ENCODE peak calls at places on chromosomes 13 and 19, in seven cellular contexts. F is uterus, W is prostate gland, I is right lobe of liver, X is body of pancreas, S is tibial nerve, M is ovary. Z is an unnamed sample.

GRCh38 chr19:39563408-39563807 is 23.4 kb upstream of the EID2 start:
- DNase-seq in F (no peak), M (no peak), W (no peak), X (no peak), S (no peak), I (no peak), Z (no peak)

GRCh38 chr19:45122832-45123231 is 29.9 kb downstream of the PPP1R37 start:
- DNase-seq in X (no peak), S (no peak), W (no peak), I (no peak), M (no peak), F (no peak), Z (no peak)

GRCh38 chr19:40013991-40014390 is 17.1 kb downstream of the ZNF546 start:
- DNase-seq in M (no peak), I (no peak), W (no peak), X (no peak), S (no peak), F (no peak), Z (no peak)

GRCh38 chr19:32178401-32178800 is 167.0 kb upstream of the ZNF507 start:
- DNase-seq in S (no peak), F (no peak), X (no peak), W (no peak), M (no peak), I (no peak), Z (no peak)

GRCh38 chr19:29532097-29532496 is 6.3 kb downstream of the VSTM2B start:
- DNase-seq in X (no peak), I (peak; percentile 5), S (no peak), M (no peak), F (no peak), W (no peak), Z (no peak)

GRCh38 chr13:112424098-112424497 is 47.9 kb downstream of the SPACA7 start:
- DNase-seq in I (no peak), S (no peak), W (no peak), X (no peak), M (no peak), F (no peak), Z (no peak)

GRCh38 chr19:9936151-9937000 is at the start of gene OLFM2:
- DNase-seq in I (no peak), W (no peak), M (peak; percentile 52), X (peak; percentile 62), F (peak; percentile 54), S (no peak), Z (no peak)

GRCh38 chr13:101019126-101019525 is 344.5 kb upstream of the TMTC4 start:
- DNase-seq in S (no peak), F (no peak), X (no peak), W (no peak), I (no peak), M (no peak), Z (no peak)

GRCh38 chr13:100674363-100674847 is at the start of gene TMTC4:
- DNase-seq in W (no peak), M (no peak), X (no peak), S (no peak), F (no peak), I (no peak), Z (peak; percentile 63)

GRCh38 chr19:28641395-28641794 is 571.6 kb downstream of the UQCRFS1 start:
- DNase-seq in M (no peak), W (no peak), F (no peak), S (no peak), X (no peak), I (no peak), Z (no peak)

GRCh38 chr13:71218960-71219359 is 648.0 kb downstream of the DACH1 start:
- DNase-seq in W (no peak), M (no peak), I (no peak), F (no peak), X (no peak), S (no peak), Z (no peak)

GRCh38 chr19:14097532-14098151 is 7.1 kb upstream of the SAMD1 start:
- DNase-seq in W (no peak), X (no peak), I (no peak), M (no peak), F (no peak), S (no peak), Z (no peak)

GRCh38 chr19:7152568-7152967 is 83.1 kb downstream of the ZNF557 start:
- DNase-seq in X (no peak), W (no peak), M (no peak), F (no peak), I (peak; percentile 71), S (no peak), Z (no peak)

GRCh38 chr13:41916173-41916954 is 44.5 kb downstream of the VWA8 start:
- DNase-seq in F (no peak), M (no peak), S (no peak), W (no peak), I (no peak), X (no peak), Z (no peak)

GRCh38 chr13:112790735-112791641 is 101.2 kb downstream of the ATP11A start:
- DNase-seq in S (no peak), W (no peak), X (no peak), F (peak; percentile 4), M (no peak), I (no peak), Z (no peak)

GRCh38 chr13:34308725-34309124 is 490.8 kb downstream of the RFC3 start:
- DNase-seq in I (no peak), W (no peak), F (no peak), X (no peak), S (no peak), M (no peak), Z (no peak)

GRCh38 chr19:38647966-38648788 is 728 bp downstream of the ACTN4 start:
- DNase-seq in S (no peak), M (no peak), I (no peak), F (no peak), W (no peak), X (no peak), Z (no peak)

GRCh38 chr13:113149711-113150544 is 8.5 kb upstream of the PROZ start:
- DNase-seq in W (no peak), S (no peak), F (no peak), X (no peak), I (peak; percentile 88), M (no peak), Z (no peak)

GRCh38 chr13:78596701-78597550 is 6.4 kb downstream of the POU4F1 start:
- DNase-seq in M (no peak), S (no peak), I (no peak), W (no peak), X (no peak), F (no peak), Z (no peak)

GRCh38 chr13:48176781-48177180 is 56.2 kb upstream of the ITM2B start:
- DNase-seq in M (no peak), I (no peak), W (no peak), F (no peak), X (no peak), S (no peak), Z (no peak)
- H3K4me1 ChIP-seq in M (no peaks in the 10 kb centered on the region), I (no peaks in the 10 kb centered on the region), W (no peaks in the 10 kb centered on the region), F (no peaks in the 10 kb centered on the region), X (no peaks in the 10 kb centered on the region), S (no peaks in the 10 kb centered on the region), Z (no peaks in the 10 kb centered on the region)

GRCh38 chr13:114328595-114328994 is 14.3 kb downstream of the CHAMP1 start:
- DNase-seq in M (no peak), X (no peak), I (no peak), F (no peak), S (no peak), W (no peak), Z (no peak)
- TF ChIP-seq POLR2A in M (no peak), X (no peak), I (no peak), F (no peak), S (no peak), W (no peak), Z (no peak)

GRCh38 chr13:50580684-50581305 is 262.7 kb downstream of the DLEU7 start:
- DNase-seq in F (no peak), W (no peak), I (no peak), M (no peak), S (no peak), X (no peak), Z (no peak)
- TF ChIP-seq CTCF in F (no peak), W (no peak), I (no peak), M (no peak), S (no peak), X (no peak), Z (peak; percentile 4)

GRCh38 chr19:56832352-56832928 is 8.1 kb downstream of the PEG3 start:
- DNase-seq in W (no peak), X (no peak), F (no peak), M (no peak), I (no peak), S (no peak), Z (no peak)
- H3K4me1 ChIP-seq in W (no peaks in the 10 kb centered on the region), X (peaks cover 6% of the 10 kb centered on the region), F (peaks cover 6% of the 10 kb centered on the region), M (peaks cover 9% of the 10 kb centered on the region), I (peaks cover 9% of the 10 kb centered on the region), S (no peaks in the 10 kb centered on the region), Z (no peaks in the 10 kb centered on the region)

GRCh38 chr19:49453013-49453756 is at the start of gene ALDH16A1:
- DNase-seq in X (peak; percentile 98), S (peak; percentile 100), W (peak; percentile 97), I (peak; percentile 99), M (peak; percentile 97), F (peak; percentile 98), Z (peak; percentile 99)

GRCh38 chr19:49451430-49452181 is at the start of gene PIH1D1:
- DNase-seq in M (peak; percentile 95), X (peak; percentile 99), S (peak; percentile 99), I (peak; percentile 95), W (peak; percentile 99), F (peak; percentile 96), Z (peak; percentile 99)

GRCh38 chr19:49456351-49456750 is 3.3 kb downstream of the ALDH16A1 start:
- DNase-seq in S (no peak), W (no peak), F (no peak), M (no peak), I (no peak), X (no peak), Z (no peak)

GRCh38 chr19:49455729-49456128 is 2.7 kb downstream of the ALDH16A1 start:
- DNase-seq in W (no peak), M (no peak), F (no peak), S (no peak), I (no peak), X (no peak), Z (no peak)

GRCh38 chr19:49453757-49454248 is 778 bp downstream of the ALDH16A1 start:
- DNase-seq in F (no peak), X (no peak), M (no peak), I (no peak), W (no peak), S (no peak), Z (no peak)
- TF ChIP-seq POLR2A in F (no peak), X (no peak), M (no peak), I (no peak), W (no peak), S (no peak), Z (no peak)